ENCODE peak calls at places on chromosomes 12 and 14, in ten cellular contexts. O is stomach, X is ovary, J is testis, K is sigmoid colon, E is HepG2, V is thyroid gland, N is Peyer's patch, L is body of pancreas, R is spleen. G is an unnamed sample.

GRCh38 chr12:62481843-62482540 is 15.4 kb downstream of the MON2 start:
- DNase-seq in X (no peak), V (peak; percentile 79), L (no peak), N (no peak), R (no peak), J (no peak), O (no peak), E (no peak), K (no peak), G (no peak)

GRCh38 chr12:130953783-130954543 is at the start of gene ADGRD1:
- DNase-seq in X (peak; percentile 69), E (no peak), R (no peak), L (peak; percentile 73), O (peak; percentile 49), J (peak; percentile 76), V (peak; percentile 66), N (peak; percentile 61), K (peak; percentile 93), G (no peak)

GRCh38 chr12:91181053-91181452 is 1.6 kb downstream of the DCN start:
- DNase-seq in K (no peak), J (no peak), L (no peak), R (no peak), N (no peak), X (no peak), E (no peak), V (no peak), O (no peak), G (no peak)

GRCh38 chr14:99260652-99261551 is 11.1 kb downstream of the BCL11B start:
- DNase-seq in R (peak; percentile 77), J (no peak), X (no peak), E (no peak), N (peak; percentile 79), O (no peak), L (no peak), K (no peak), V (no peak), G (no peak)

GRCh38 chr12:79380402-79380801 is 310.4 kb downstream of the PAWR start:
- DNase-seq in O (no peak), X (no peak), L (no peak), N (no peak), K (no peak), R (no peak), E (no peak), J (no peak), V (no peak), G (no peak)

GRCh38 chr12:84186433-84186832 is 726.2 kb downstream of the SLC6A15 start:
- DNase-seq in V (no peak), J (no peak), L (no peak), X (no peak), K (no peak), N (no peak), O (no peak), R (no peak), E (no peak), G (no peak)

GRCh38 chr12:111980598-111980997 is 32.4 kb downstream of the TMEM116 start:
- DNase-seq in L (no peak), K (no peak), E (no peak), X (no peak), N (no peak), J (no peak), R (no peak), V (no peak), O (no peak), G (no peak)

GRCh38 chr12:129570796-129571400 is 332.9 kb downstream of the TMEM132D start:
- DNase-seq in J (no peak), X (no peak), R (no peak), O (no peak), K (no peak), V (no peak), N (no peak), L (no peak), E (no peak), G (no peak)

GRCh38 chr12:10167588-10167987 is 4.3 kb downstream of the OLR1 start:
- DNase-seq in V (no peak), X (no peak), O (no peak), E (peak; percentile 29), N (no peak), J (no peak), K (no peak), L (peak; percentile 33), R (no peak), G (no peak)

GRCh38 chr12:27337376-27337775 is 4.7 kb downstream of the BMAL2 start:
- DNase-seq in L (peak; percentile 20), X (no peak), J (no peak), V (no peak), R (no peak), O (no peak), E (peak; percentile 34), N (no peak), K (no peak), G (no peak)

GRCh38 chr14:35988972-35989690 is 163.0 kb downstream of the BRMS1L start:
- DNase-seq in O (no peak), R (no peak), X (no peak), K (no peak), V (no peak), N (no peak), L (no peak), J (no peak), E (no peak), G (no peak)

GRCh38 chr14:63134801-63135200 is 69.4 kb upstream of the RHOJ start:
- DNase-seq in L (no peak), J (no peak), N (no peak), V (no peak), E (no peak), R (no peak), K (no peak), O (no peak), X (no peak), G (no peak)

GRCh38 chr14:68658029-68658509 is 134.8 kb downstream of the ZFP36L1 start:
- DNase-seq in K (no peak), L (no peak), O (no peak), X (no peak), N (no peak), J (no peak), V (no peak), R (no peak), E (no peak), G (peak; percentile 10)
- TF ChIP-seq CTCF in K (no peak), L (no peak), O (no peak), X (no peak), N (no peak), J (no peak), V (no peak), R (no peak), E (no peak), G (no peak)

GRCh38 chr14:88553886-88554457 is 835 bp downstream of the PTPN21 start:
- DNase-seq in X (no peak), J (peak; percentile 58), E (no peak), N (no peak), V (peak; percentile 32), L (peak; percentile 22), O (no peak), R (no peak), K (no peak), G (no peak)

GRCh38 chr14:88550078-88550477 is 4.7 kb downstream of the PTPN21 start:
- DNase-seq in X (no peak), N (no peak), K (peak; percentile 56), L (no peak), V (no peak), E (no peak), R (no peak), O (no peak), J (peak; percentile 26), G (no peak)

GRCh38 chr14:88552859-88553258 is 1.9 kb downstream of the PTPN21 start:
- DNase-seq in V (no peak), R (no peak), J (no peak), X (no peak), L (no peak), E (peak; percentile 51), N (no peak), O (no peak), K (no peak), G (no peak)

GRCh38 chr14:88551936-88552565 is 2.8 kb downstream of the PTPN21 start:
- DNase-seq in R (no peak), E (no peak), J (peak; percentile 43), V (peak; percentile 17), K (peak; percentile 69), O (no peak), N (no peak), X (peak; percentile 36), L (no peak), G (no peak)

DNA sequence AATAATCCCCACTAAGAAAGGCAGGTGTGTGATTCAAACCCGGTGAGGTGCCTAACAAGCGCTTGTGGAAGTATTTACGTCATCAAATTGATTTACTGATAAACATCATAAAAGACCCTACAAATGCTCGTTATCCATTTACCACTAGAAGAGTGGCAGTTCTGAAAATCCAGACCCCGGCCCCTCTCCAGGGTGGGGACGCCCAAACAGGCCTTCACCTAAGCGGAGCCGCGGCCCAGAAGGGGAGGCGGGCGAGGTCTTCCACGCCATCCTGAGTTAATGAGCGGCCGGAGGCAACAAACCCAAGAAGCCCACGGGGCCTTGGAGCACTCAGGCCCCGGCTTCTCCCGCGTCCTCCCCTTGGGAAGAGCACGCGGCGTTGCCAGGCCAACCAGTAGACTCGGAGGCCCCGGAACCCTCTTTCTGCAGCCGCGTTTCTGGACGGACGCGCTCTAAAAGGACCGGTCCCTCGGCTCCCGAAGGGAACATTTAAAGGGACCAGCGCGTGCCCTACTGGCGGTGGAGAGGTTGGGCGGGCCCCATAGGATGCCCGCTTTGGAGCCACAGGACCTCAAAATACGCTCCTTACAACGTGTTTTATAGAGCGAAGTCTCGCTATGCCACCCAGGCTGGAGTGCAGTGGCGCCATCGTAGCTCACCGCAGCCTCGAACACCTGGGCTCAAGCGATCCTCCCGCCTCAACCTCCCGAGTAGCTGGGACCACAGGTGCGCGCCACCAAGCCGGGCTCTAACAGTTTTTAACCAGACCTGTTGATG is 3.5 kb downstream of the PTPN21 start:
- DNase-seq in X (peak; percentile 85), R (peak; percentile 86), K (peak; percentile 91), J (peak; percentile 85), L (peak; percentile 87), V (peak; percentile 80), N (peak; percentile 80), O (peak; percentile 85), E (no peak), G (peak; percentile 69)
- TF ChIP-seq POLR2A in X (peak; percentile 38), R (peak; percentile 16), K (peak; percentile 49), J (no peak), L (peak; percentile 65), V (peak; percentile 47), N (no peak), O (no peak), E (no peak), G (no peak)

GRCh38 chr12:117671734-117672133 is 297.1 kb downstream of the KSR2 start:
- DNase-seq in N (no peak), R (no peak), J (peak; percentile 58), O (no peak), V (peak; percentile 44), K (no peak), L (peak; percentile 20), X (no peak), E (peak; percentile 5), G (no peak)
- TF ChIP-seq CTCF in N (no peak), R (no peak), J (no peak), O (peak; percentile 16), V (peak; percentile 39), K (no peak), L (peak; percentile 43), X (no peak), E (peak; percentile 57), G (no peak)

DNA sequence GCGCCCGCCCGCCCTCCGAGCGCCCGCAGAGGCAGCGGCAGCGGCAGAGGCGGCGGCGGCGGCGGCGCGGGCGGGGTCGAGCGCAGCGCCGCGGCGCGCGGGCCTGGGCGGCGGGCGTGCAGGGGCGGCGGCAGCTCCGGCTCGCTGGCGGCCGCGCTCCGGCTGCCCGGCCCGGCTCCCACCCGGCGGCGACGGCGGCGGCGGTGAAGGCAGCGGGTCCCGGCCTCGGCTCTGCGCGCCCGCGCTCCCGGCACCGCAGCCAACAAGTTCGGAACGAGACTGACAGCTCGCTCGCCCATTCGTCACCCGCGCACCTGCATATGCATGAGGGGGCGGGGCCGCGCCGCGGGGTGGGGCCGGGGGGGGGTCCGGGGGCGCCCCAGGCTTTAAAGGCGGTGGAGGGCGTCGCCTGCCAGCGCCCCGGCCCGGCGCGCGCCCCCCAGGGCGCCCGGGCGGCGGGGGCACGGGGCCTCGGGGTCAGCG is at the start of gene JAG2:
- DNase-seq in J (peak; percentile 82), L (peak; percentile 67), N (peak; percentile 75), E (no peak), R (no peak), K (no peak), O (peak; percentile 67), V (peak; percentile 38), X (no peak), G (no peak)
- TF ChIP-seq POLR2A in J (no peak), L (no peak), N (no peak), E (no peak), R (no peak), K (no peak), O (no peak), V (no peak), X (no peak), G (no peak)